ENCODE peak calls at places on chromosome 7, in five cellular contexts. Q is midbrain, A is astrocyte of the hippocampus, V is NCI-H226, E is amygdala. K is an unnamed sample.

GRCh38 chr7:23893172-23893941 is 183.3 kb downstream of the STK31 start:
- DNase-seq in A (peak; percentile 78), V (peak; percentile 96), E (no peak), Q (no peak), K (no peak)

GRCh38 chr7:30730996-30731395 is 20.9 kb upstream of the INMT start:
- DNase-seq in A (no peak), E (no peak), V (no peak), Q (no peak), K (no peak)

GRCh38 chr7:149027560-149028345 is 552 bp downstream of the PDIA4 start:
- DNase-seq in V (no peak), Q (no peak), E (no peak), A (peak; percentile 54), K (no peak)

GRCh38 chr7:111026806-111027205 is 64.1 kb upstream of the LRRN3 start:
- DNase-seq in E (no peak), A (no peak), Q (no peak), V (no peak), K (no peak)

GRCh38 chr7:47830015-47830414 is 118.3 kb downstream of the PKD1L1 start:
- DNase-seq in E (no peak), Q (no peak), A (no peak), V (no peak), K (no peak)

GRCh38 chr7:43631559-43631958 is 48.7 kb downstream of the STK17A start:
- DNase-seq in V (no peak), E (no peak), A (no peak), Q (no peak), K (no peak)

GRCh38 chr7:2734761-2735571 is 47.0 kb downstream of the AMZ1 start:
- DNase-seq in A (no peak), E (no peak), V (no peak), Q (peak; percentile 24), K (peak; percentile 80)

GRCh38 chr7:98922392-98923107 is 44.2 kb downstream of the TRRAP start:
- DNase-seq in Q (peak; percentile 3), E (no peak), V (no peak), A (peak; percentile 89), K (peak; percentile 69)

GRCh38 chr7:141945356-141945755 is 1.4 kb downstream of the CLEC5A start:
- DNase-seq in E (no peak), A (no peak), V (peak; percentile 46), Q (no peak), K (no peak)

GRCh38 chr7:1549357-1550004 is 6.5 kb downstream of the TMEM184A start:
- DNase-seq in A (no peak), V (no peak), E (no peak), Q (no peak), K (no peak)

GRCh38 chr7:153087498-153087897 is 327.9 kb downstream of the ACTR3B start:
- DNase-seq in E (no peak), A (peak; percentile 7), V (no peak), Q (no peak), K (no peak)

GRCh38 chr7:5586279-5586962 is 162.8 kb upstream of the TNRC18 start:
- DNase-seq in Q (no peak), A (no peak), E (no peak), V (no peak), K (peak; percentile 64)

GRCh38 chr7:2202901-2203550 is 29.7 kb downstream of the MAD1L1 start:
- DNase-seq in V (no peak), Q (no peak), A (no peak), E (no peak), K (no peak)

GRCh38 chr7:48421357-48421756 is 250.1 kb downstream of the ABCA13 start:
- DNase-seq in Q (no peak), E (no peak), V (no peak), A (peak; percentile 81), K (no peak)

K was measured in SHP77.